ENCODE peak calls at places on chromosomes 12 and 14, in five cellular contexts. A is H1, O is ovary, U is H9, C is GM10248. D is an unnamed sample.

GRCh38 chr14:100724061-100724460 is 2.6 kb upstream of the DLK1 start:
- DNase-seq in C (no peak), O (no peak), U (no peak), A (no peak), D (no peak)

GRCh38 chr12:132774646-132775275 is 13.1 kb upstream of the ANKLE2 start:
- DNase-seq in C (no peak), O (peak; percentile 51), A (no peak), U (no peak), D (no peak)

GRCh38 chr14:28382460-28383220 is 383.9 kb upstream of the FOXG1 start:
- DNase-seq in A (no peak), O (no peak), U (no peak), C (no peak), D (no peak)

GRCh38 chr14:65239143-65239672 is 136.9 kb upstream of the MAX start:
- DNase-seq in U (no peak), C (no peak), O (no peak), A (no peak), D (no peak)

GRCh38 chr12:92987846-92988621 is 58.9 kb upstream of the EEA1 start:
- DNase-seq in A (peak; percentile 49), U (peak; percentile 42), C (peak; percentile 64), O (no peak), D (no peak)

GRCh38 chr14:95352481-95352880 is 32.8 kb upstream of the CLMN start:
- DNase-seq in O (no peak), U (no peak), C (no peak), A (no peak), D (no peak)

GRCh38 chr14:69543341-69544249 is 31.1 kb downstream of the CCDC177 start:
- DNase-seq in U (peak; percentile 38), C (no peak), A (no peak), O (no peak), D (no peak)

GRCh38 chr14:95518045-95518751 is 1.7 kb upstream of the SYNE3 start:
- DNase-seq in C (no peak), U (no peak), A (no peak), O (peak; percentile 22), D (no peak)

GRCh38 chr12:92845320-92845719 is 83.8 kb downstream of the EEA1 start:
- DNase-seq in A (no peak), O (no peak), U (no peak), C (no peak), D (no peak)

GRCh38 chr12:119902084-119902509 is 25.0 kb upstream of the CIT start:
- DNase-seq in O (no peak), C (peak; percentile 75), A (peak; percentile 82), U (peak; percentile 88), D (peak; percentile 35)
- TF ChIP-seq CTCF in O (no peak), C (peak; percentile 95), A (peak; percentile 87), U (peak; percentile 89), D (peak; percentile 89)

GRCh38 chr14:23006544-23007419 is 3.2 kb downstream of the C14orf93 start:
- DNase-seq in O (peak; percentile 96), U (peak; percentile 96), A (peak; percentile 92), C (peak; percentile 97), D (peak; percentile 95)
- TF ChIP-seq CTCF in O (peak; percentile 28), U (peak; percentile 51), A (peak; percentile 27), C (no peak), D (peak; percentile 18)

DNA sequence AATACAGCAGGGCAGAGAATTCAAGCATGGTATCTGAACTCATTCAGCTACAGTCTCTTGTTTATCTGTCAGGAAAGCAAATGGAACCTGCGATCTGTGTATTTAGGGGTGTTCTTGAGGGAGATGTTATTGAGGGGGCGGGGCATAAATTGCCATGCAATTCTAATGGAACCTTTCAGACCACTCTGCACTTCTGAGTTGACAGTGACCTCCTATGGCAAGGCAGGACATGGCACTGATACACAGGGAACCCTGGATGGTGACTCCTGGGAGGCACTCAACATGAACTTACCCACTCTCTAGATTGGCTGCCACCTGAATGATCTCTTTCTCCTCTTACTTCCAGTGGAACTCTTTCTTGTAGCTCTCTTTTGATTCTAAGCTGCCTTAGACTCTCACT is 787.3 kb downstream of the VRK1 start:
- DNase-seq in C (no peak), O (no peak), U (peak; percentile 50), A (no peak), D (no peak)
- TF ChIP-seq CTCF in C (no peak), O (no peak), U (peak; percentile 61), A (peak; percentile 53), D (no peak)

GRCh38 chr12:14396071-14396470 is 30.6 kb downstream of the ATF7IP start:
- DNase-seq in O (no peak), A (no peak), U (no peak), C (peak; percentile 35), D (no peak)

GRCh38 chr12:14395059-14395778 is 29.7 kb downstream of the ATF7IP start:
- DNase-seq in O (no peak), A (no peak), U (no peak), C (no peak), D (no peak)

GRCh38 chr12:14390885-14391530 is 25.5 kb downstream of the ATF7IP start:
- DNase-seq in C (no peak), U (no peak), A (no peak), O (no peak), D (no peak)

GRCh38 chr12:14393736-14394135 is 28.3 kb downstream of the ATF7IP start:
- DNase-seq in A (no peak), U (no peak), O (no peak), C (no peak), D (no peak)

DNA sequence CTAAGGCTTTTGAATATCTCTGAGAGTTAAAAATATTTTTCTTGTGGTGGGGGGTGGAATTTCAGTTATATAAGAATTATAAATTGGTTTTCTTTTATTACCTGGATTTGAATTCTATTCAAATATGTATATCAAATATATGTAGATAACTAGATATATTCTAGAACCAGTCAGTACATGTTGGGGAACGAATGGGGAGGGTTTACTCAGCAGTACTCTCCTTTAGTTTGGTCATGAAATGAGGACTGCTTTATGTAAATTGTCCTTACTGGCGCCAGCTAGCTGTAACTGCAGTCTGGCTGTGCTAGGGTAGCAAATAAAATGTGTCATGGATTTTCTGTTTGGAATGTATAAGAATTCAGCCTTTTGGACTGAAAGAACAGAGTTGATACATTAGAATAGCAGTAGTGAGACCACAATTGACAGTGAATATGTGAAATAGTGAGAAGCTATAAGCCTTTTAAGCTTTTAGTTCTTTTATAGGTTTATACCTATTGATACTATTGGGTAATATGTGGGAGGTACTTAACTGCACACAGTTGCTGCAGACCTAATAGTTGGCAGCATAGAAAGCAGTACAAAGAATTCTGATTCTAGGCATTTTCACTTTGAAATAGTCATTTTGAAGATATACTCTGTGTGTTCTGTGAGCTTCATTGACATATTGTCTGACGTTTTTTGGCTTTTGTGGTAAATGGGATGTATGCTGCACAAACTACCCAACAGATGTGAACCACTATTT is 29.0 kb downstream of the ATF7IP start:
- DNase-seq in C (peak; percentile 47), O (no peak), U (no peak), A (no peak), D (no peak)
- TF ChIP-seq CTCF in C (no peak), O (no peak), U (no peak), A (no peak), D (no peak)

GRCh38 chr12:103495783-103496456 is at the start of gene C12orf42:
- DNase-seq in C (peak; percentile 58), U (peak; percentile 73), A (peak; percentile 76), O (no peak), D (no peak)
- TF ChIP-seq CTCF in C (peak; percentile 75), U (peak; percentile 49), A (peak; percentile 49), O (no peak), D (no peak)

GRCh38 chr12:56362130-56363059 is at the start of gene APOF:
- DNase-seq in U (no peak), A (no peak), O (no peak), C (no peak), D (no peak)

GRCh38 chr12:56361487-56362129 is 1.0 kb downstream of the APOF start:
- DNase-seq in O (no peak), A (no peak), C (no peak), U (no peak), D (no peak)

GRCh38 chr12:56359851-56360767 is at the start of gene STAT2:
- DNase-seq in O (peak; percentile 99), U (peak; percentile 100), A (peak; percentile 98), C (peak; percentile 96), D (peak; percentile 98)

DNA sequence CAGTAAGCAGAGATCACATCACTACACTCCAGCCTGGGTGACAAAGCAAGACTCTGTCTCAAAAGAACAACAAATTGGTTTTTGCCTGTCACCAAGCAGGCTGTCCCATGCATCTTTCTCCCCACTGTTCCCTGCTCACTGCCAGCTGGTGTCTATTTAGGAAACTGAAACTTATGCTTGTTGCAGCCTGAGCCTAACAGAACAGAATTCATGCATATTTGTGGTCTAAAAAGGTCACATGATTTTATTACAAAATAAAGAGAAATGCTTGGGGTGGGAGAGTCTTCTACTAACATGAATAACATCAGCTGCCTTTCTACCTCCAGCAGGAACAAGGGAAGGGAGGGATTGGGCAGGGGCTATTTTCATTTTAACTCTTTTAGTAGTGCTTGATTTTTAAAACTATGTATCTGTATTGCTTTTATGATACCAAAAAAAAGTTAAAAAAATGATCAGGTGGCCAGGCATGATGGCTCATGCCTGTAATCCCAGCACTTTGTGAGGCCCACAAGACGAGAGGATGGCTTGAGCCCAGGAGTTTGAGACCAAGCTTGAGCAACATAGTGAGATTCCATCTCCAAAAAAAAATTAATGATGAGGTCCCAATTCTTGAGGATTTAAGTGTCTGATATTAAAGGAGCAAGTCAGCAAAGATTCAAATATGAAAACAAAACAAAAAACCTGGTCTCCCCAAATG is 923 bp downstream of the STAT2 start:
- DNase-seq in U (no peak), A (no peak), O (no peak), C (no peak), D (no peak)
- TF ChIP-seq CTCF in U (no peak), A (no peak), O (no peak), C (no peak), D (no peak)

D was measured in natural killer cell.